ENCODE peak calls at places on chromosomes 7 and 10, in five cellular contexts. One of them, this sample, is unnamed.
A peak's percentile ranks its signal among the peaks of the same experiment; 100 is the strongest.

GRCh38 chr10:80924063-80924952 is 386.6 kb downstream of the SH2D4B start:
- DNase-seq in IMR-90: peak; percentile 11
- DNase-seq in H9: peak; percentile 64
- DNase-seq in H1: peak; percentile 2
- DNase-seq in neuronal stem cell: peak; percentile 62
- DNase-seq in this sample: peak; percentile 57

GRCh38 chr10:119029613-119030420 is at the start of gene NANOS1:
- DNase-seq in IMR-90: peak; percentile 21
- DNase-seq in H9: peak; percentile 53
- DNase-seq in H1: no peak
- DNase-seq in neuronal stem cell: peak; percentile 52
- DNase-seq in this sample: no peak

GRCh38 chr7:16589895-16590294 is 55.7 kb downstream of the ANKMY2 start:
- DNase-seq in IMR-90: no peak
- DNase-seq in H9: no peak
- DNase-seq in H1: no peak
- DNase-seq in neuronal stem cell: no peak
- DNase-seq in this sample: no peak

GRCh38 chr10:75508239-75508813 is 76.9 kb downstream of the LRMDA start:
- DNase-seq in IMR-90: peak; percentile 55
- DNase-seq in H9: no peak
- DNase-seq in H1: no peak
- DNase-seq in neuronal stem cell: no peak
- DNase-seq in this sample: peak; percentile 93

GRCh38 chr10:3955493-3955892 is 170.5 kb upstream of the KLF6 start:
- DNase-seq in IMR-90: peak; percentile 20
- DNase-seq in H9: peak; percentile 46
- DNase-seq in H1: no peak
- DNase-seq in neuronal stem cell: peak; percentile 27
- DNase-seq in this sample: peak; percentile 32

GRCh38 chr7:158843775-158844174 is 12.6 kb upstream of the DYNC2I1 start:
- DNase-seq in IMR-90: no peak
- DNase-seq in H9: no peak
- DNase-seq in H1: no peak
- DNase-seq in neuronal stem cell: no peak
- DNase-seq in this sample: no peak

GRCh38 chr7:7707756-7708310 is 10.6 kb downstream of the RPA3 start:
- DNase-seq in IMR-90: peak; percentile 59
- DNase-seq in H9: no peak
- DNase-seq in H1: peak; percentile 13
- DNase-seq in neuronal stem cell: peak; percentile 26
- DNase-seq in this sample: peak; percentile 57

GRCh38 chr7:34497153-34497777 is 160.8 kb upstream of the NPSR1 start:
- DNase-seq in IMR-90: no peak
- DNase-seq in H9: peak; percentile 47
- DNase-seq in H1: no peak
- DNase-seq in neuronal stem cell: no peak
- DNase-seq in this sample: no peak

GRCh38 chr7:104627516-104627915 is 299.1 kb downstream of the LHFPL3 start:
- DNase-seq in IMR-90: peak; percentile 9
- DNase-seq in H9: peak; percentile 40
- DNase-seq in H1: no peak
- DNase-seq in neuronal stem cell: peak; percentile 47
- DNase-seq in this sample: no peak

GRCh38 chr7:149126662-149127321 is 668 bp upstream of the ZNF425 start:
- DNase-seq in IMR-90: peak; percentile 7
- DNase-seq in H9: no peak
- DNase-seq in H1: no peak
- DNase-seq in neuronal stem cell: no peak
- DNase-seq in this sample: no peak

GRCh38 chr7:17255930-17256329 is 42.5 kb upstream of the AHR start:
- DNase-seq in IMR-90: no peak
- DNase-seq in H9: no peak
- DNase-seq in H1: no peak
- DNase-seq in neuronal stem cell: no peak
- DNase-seq in this sample: no peak

GRCh38 chr7:24381919-24382505 is 98.0 kb downstream of the NPY start:
- DNase-seq in IMR-90: no peak
- DNase-seq in H9: no peak
- DNase-seq in H1: no peak
- DNase-seq in neuronal stem cell: no peak
- DNase-seq in this sample: peak; percentile 49

GRCh38 chr10:14880201-14880600 is 1.5 kb downstream of the SUV39H2 start:
- DNase-seq in IMR-90: no peak
- DNase-seq in H9: no peak
- DNase-seq in H1: no peak
- DNase-seq in neuronal stem cell: no peak
- DNase-seq in this sample: peak; percentile 24

GRCh38 chr7:151177310-151177709 is 9.7 kb downstream of the ASB10 start:
- DNase-seq in IMR-90: no peak
- DNase-seq in H9: no peak
- DNase-seq in H1: no peak
- DNase-seq in neuronal stem cell: no peak
- DNase-seq in this sample: no peak

GRCh38 chr10:126001579-126001978 is 105.2 kb downstream of the FANK1 start:
- DNase-seq in IMR-90: no peak
- DNase-seq in H9: no peak
- DNase-seq in H1: no peak
- DNase-seq in neuronal stem cell: no peak
- DNase-seq in this sample: no peak
- H4K91ac ChIP-seq in IMR-90: no peak overlapping the region
- H4K91ac ChIP-seq in H9: no peak overlapping the region
- H4K91ac ChIP-seq in H1: no peak overlapping the region
- H4K91ac ChIP-seq in neuronal stem cell: no peak overlapping the region
- H4K91ac ChIP-seq in this sample: no peak overlapping the region

GRCh38 chr10:606767-607544 is 82.5 kb downstream of the DIP2C start:
- DNase-seq in IMR-90: peak; percentile 89
- DNase-seq in H9: no peak
- DNase-seq in H1: no peak
- DNase-seq in neuronal stem cell: no peak
- DNase-seq in this sample: peak; percentile 90

GRCh38 chr10:602391-603005 is 87.0 kb downstream of the DIP2C start:
- DNase-seq in IMR-90: no peak
- DNase-seq in H9: no peak
- DNase-seq in H1: no peak
- DNase-seq in neuronal stem cell: no peak
- DNase-seq in this sample: no peak

GRCh38 chr10:605632-606325 is 83.7 kb downstream of the DIP2C start:
- DNase-seq in IMR-90: no peak
- DNase-seq in H9: no peak
- DNase-seq in H1: no peak
- DNase-seq in neuronal stem cell: no peak
- DNase-seq in this sample: no peak

GRCh38 chr10:603745-604144 is 85.7 kb downstream of the DIP2C start:
- DNase-seq in IMR-90: no peak
- DNase-seq in H9: no peak
- DNase-seq in H1: no peak
- DNase-seq in neuronal stem cell: no peak
- DNase-seq in this sample: no peak

GRCh38 chr10:604716-605631 is 84.5 kb downstream of the DIP2C start:
- DNase-seq in IMR-90: no peak
- DNase-seq in H9: no peak
- DNase-seq in H1: no peak
- DNase-seq in neuronal stem cell: no peak
- DNase-seq in this sample: no peak
- H3K27ac ChIP-seq in IMR-90: no peak overlapping the region
- H3K27ac ChIP-seq in H9: no peak overlapping the region
- H3K27ac ChIP-seq in H1: no peak overlapping the region
- H3K27ac ChIP-seq in neuronal stem cell: no peak overlapping the region
- H3K27ac ChIP-seq in this sample: no peak overlapping the region

GRCh38 chr10:107072028-107072427 is 92.5 kb downstream of the SORCS1 start:
- DNase-seq in IMR-90: no peak
- DNase-seq in H9: no peak
- DNase-seq in H1: no peak
- DNase-seq in neuronal stem cell: no peak
- DNase-seq in this sample: no peak

GRCh38 chr10:107072786-107073185 is 91.7 kb downstream of the SORCS1 start:
- DNase-seq in IMR-90: no peak
- DNase-seq in H9: no peak
- DNase-seq in H1: no peak
- DNase-seq in neuronal stem cell: no peak
- DNase-seq in this sample: no peak

GRCh38 chr10:107071301-107071700 is 93.2 kb downstream of the SORCS1 start:
- DNase-seq in IMR-90: no peak
- DNase-seq in H9: no peak
- DNase-seq in H1: no peak
- DNase-seq in neuronal stem cell: no peak
- DNase-seq in this sample: no peak

GRCh38 chr10:107075117-107075516 is 89.4 kb downstream of the SORCS1 start:
- DNase-seq in IMR-90: no peak
- DNase-seq in H9: no peak
- DNase-seq in H1: no peak
- DNase-seq in neuronal stem cell: no peak
- DNase-seq in this sample: no peak
- H3K23ac ChIP-seq in IMR-90: no peak overlapping the region
- H3K23ac ChIP-seq in H9: no peak overlapping the region
- H3K23ac ChIP-seq in H1: no peak overlapping the region
- H3K23ac ChIP-seq in neuronal stem cell: no peak overlapping the region
- H3K23ac ChIP-seq in this sample: no peak overlapping the region

GRCh38 chr7:154726368-154726767 is 276.6 kb downstream of the PAXIP1 start:
- DNase-seq in IMR-90: no peak
- DNase-seq in H9: no peak
- DNase-seq in H1: no peak
- DNase-seq in neuronal stem cell: no peak
- DNase-seq in this sample: no peak

GRCh38 chr7:154720016-154720415 is 282.9 kb downstream of the PAXIP1 start:
- DNase-seq in IMR-90: no peak
- DNase-seq in H9: no peak
- DNase-seq in H1: no peak
- DNase-seq in neuronal stem cell: no peak
- DNase-seq in this sample: no peak

DNA sequence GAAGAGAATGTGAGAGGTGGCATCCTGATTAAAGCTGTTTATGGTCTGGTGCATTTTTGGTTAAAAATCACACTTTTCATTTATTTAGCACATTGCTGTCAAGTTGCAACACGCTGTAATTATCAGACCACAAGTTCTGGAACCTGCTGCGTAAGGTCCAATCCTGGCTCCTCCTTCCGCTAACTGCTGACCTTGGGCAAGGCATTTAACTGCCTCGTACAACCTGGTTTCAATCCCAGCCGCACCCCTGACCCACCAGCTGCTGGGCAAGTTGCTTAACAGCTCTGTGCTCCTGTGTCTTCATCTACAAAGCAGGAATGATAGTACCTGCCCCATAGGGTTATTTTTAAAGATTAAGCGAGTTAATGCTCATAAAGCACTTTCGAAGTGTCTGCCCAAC is 281.8 kb downstream of the PAXIP1 start:
- DNase-seq in IMR-90: no peak
- DNase-seq in H9: no peak
- DNase-seq in H1: no peak
- DNase-seq in neuronal stem cell: no peak
- DNase-seq in this sample: no peak
- H4K91ac ChIP-seq in IMR-90: no peak overlapping the region
- H4K91ac ChIP-seq in H9: no peak overlapping the region
- H4K91ac ChIP-seq in H1: no peak overlapping the region
- H4K91ac ChIP-seq in neuronal stem cell: no peak overlapping the region
- H4K91ac ChIP-seq in this sample: no peak overlapping the region

GRCh38 chr7:131066635-131067034 is 261.0 kb upstream of the MKLN1 start:
- DNase-seq in IMR-90: peak; percentile 65
- DNase-seq in H9: no peak
- DNase-seq in H1: no peak
- DNase-seq in neuronal stem cell: no peak
- DNase-seq in this sample: peak; percentile 67
- H3K27ac ChIP-seq in IMR-90: no peak overlapping the region
- H3K27ac ChIP-seq in H9: no peak overlapping the region
- H3K27ac ChIP-seq in H1: no peak overlapping the region
- H3K27ac ChIP-seq in neuronal stem cell: no peak overlapping the region
- H3K27ac ChIP-seq in this sample: no peak overlapping the region

DNA sequence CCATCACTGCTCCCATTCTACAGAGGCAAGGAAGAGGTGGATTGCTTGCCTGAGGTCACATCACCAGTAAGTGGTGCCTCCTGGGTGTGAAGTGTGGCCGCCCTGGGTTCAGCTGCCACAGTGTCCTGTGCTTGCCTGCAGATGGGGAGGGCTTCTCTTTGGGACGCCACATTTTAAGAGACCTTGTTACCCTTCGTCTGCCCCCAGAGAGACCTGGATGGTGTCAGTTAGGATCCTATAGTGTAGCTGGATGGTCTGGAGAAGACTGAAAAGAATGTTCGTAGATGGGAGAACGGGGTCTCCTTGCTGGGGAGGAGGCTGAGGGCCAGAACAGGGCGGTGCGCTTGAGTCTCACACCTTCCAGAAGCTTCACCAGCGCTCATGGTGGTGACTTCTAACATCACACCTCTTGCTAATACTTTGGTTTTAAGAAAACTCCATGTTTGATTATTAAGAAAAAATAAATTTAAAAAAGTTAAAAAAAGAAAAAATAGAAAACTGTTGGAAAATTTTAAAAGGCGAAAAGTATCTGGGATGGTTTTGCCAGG is 2.3 kb downstream of the DOCK1 start:
- DNase-seq in IMR-90: no peak
- DNase-seq in H9: peak; percentile 27
- DNase-seq in H1: no peak
- DNase-seq in neuronal stem cell: no peak
- DNase-seq in this sample: no peak
- H3K23ac ChIP-seq in IMR-90: no peak overlapping the region
- H3K23ac ChIP-seq in H9: no peak overlapping the region
- H3K23ac ChIP-seq in H1: no peak overlapping the region
- H3K23ac ChIP-seq in neuronal stem cell: peak overlapping the region; percentile 61
- H3K23ac ChIP-seq in this sample: no peak overlapping the region

GRCh38 chr7:27361522-27361921 is 118.9 kb downstream of the EVX1 start:
- DNase-seq in IMR-90: no peak
- DNase-seq in H9: no peak
- DNase-seq in H1: no peak
- DNase-seq in neuronal stem cell: no peak
- DNase-seq in this sample: no peak

GRCh38 chr7:27362026-27362425 is 119.4 kb downstream of the EVX1 start:
- DNase-seq in IMR-90: no peak
- DNase-seq in H9: no peak
- DNase-seq in H1: no peak
- DNase-seq in neuronal stem cell: no peak
- DNase-seq in this sample: no peak

GRCh38 chr7:27367930-27368549 is 125.4 kb downstream of the EVX1 start:
- DNase-seq in IMR-90: no peak
- DNase-seq in H9: no peak
- DNase-seq in H1: no peak
- DNase-seq in neuronal stem cell: no peak
- DNase-seq in this sample: no peak

GRCh38 chr7:27367179-27367929 is 124.8 kb downstream of the EVX1 start:
- DNase-seq in IMR-90: no peak
- DNase-seq in H9: no peak
- DNase-seq in H1: no peak
- DNase-seq in neuronal stem cell: no peak
- DNase-seq in this sample: no peak

DNA sequence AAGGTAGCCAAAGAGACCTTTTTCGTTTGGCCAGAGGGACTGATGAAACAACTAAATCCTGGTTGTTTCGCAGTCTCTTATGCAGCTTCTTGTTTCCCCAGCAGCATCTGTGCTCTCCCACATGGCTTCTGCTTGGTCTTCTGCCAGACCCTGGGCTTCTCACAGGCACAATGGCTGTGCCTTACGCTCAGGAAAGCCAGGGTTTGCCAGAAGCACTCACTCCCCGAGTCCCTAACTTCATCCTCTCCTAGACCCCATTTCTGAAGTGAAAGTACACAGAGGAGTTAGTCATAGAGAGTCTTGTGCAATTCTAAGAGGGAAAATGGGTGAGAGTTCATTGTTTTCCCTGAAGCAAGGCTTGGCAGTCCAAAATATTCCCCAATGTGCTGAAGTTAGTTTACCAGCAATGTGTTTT is 121.7 kb downstream of the EVX1 start:
- DNase-seq in IMR-90: peak; percentile 69
- DNase-seq in H9: no peak
- DNase-seq in H1: no peak
- DNase-seq in neuronal stem cell: no peak
- DNase-seq in this sample: peak; percentile 61
- H4K91ac ChIP-seq in IMR-90: peak overlapping the region; percentile 10
- H4K91ac ChIP-seq in H9: no peak overlapping the region
- H4K91ac ChIP-seq in H1: no peak overlapping the region
- H4K91ac ChIP-seq in neuronal stem cell: no peak overlapping the region
- H4K91ac ChIP-seq in this sample: peak overlapping the region; percentile 80

This sample was measured in mesenchymal stem cell.